ENCODE peak calls at places on chromosomes 5 and 9, in seven cellular contexts. U is activated CD4-positive, alpha-beta T cell treated with anti-CD3 and anti-CD28 coated beads, Interleukin-2, amount 10 ng/mL, durations not matched to agents 7 days and 5 days; V is endothelial cell; J is kidney tubule cell; O is naive thymus-derived CD8-positive, alpha-beta T cell; H is foreskin fibroblast; C is neuronal stem cell. B is an unnamed sample.

GRCh38 chr9:113599647-113600476 is 136.3 kb downstream of the RGS3 start:
- DNase-seq in J (peak; percentile 72), O (no peak), C (no peak), H (peak; percentile 96), V (no peak), U (no peak), B (no peak)

GRCh38 chr5:14250094-14250777 is 107.1 kb downstream of the TRIO start:
- DNase-seq in O (no peak), H (peak; percentile 87), V (no peak), J (peak; percentile 90), C (peak; percentile 46), U (no peak), B (peak; percentile 68)

GRCh38 chr5:60586307-60586901 is 113.6 kb downstream of the DEPDC1B start:
- DNase-seq in J (peak; percentile 18), U (no peak), H (peak; percentile 40), C (no peak), O (no peak), V (no peak), B (no peak)

GRCh38 chr5:57493034-57493433 is 10.4 kb upstream of the ACTBL2 start:
- DNase-seq in V (no peak), O (no peak), C (no peak), J (peak; percentile 83), H (no peak), U (no peak), B (no peak)

GRCh38 chr5:52915176-52915875 is 73.8 kb upstream of the ITGA2 start:
- DNase-seq in C (peak; percentile 65), J (peak; percentile 84), U (peak; percentile 64), O (peak; percentile 77), H (peak; percentile 85), V (peak; percentile 68), B (peak; percentile 48)

GRCh38 chr5:87195104-87195581 is 72.5 kb upstream of the RASA1 start:
- DNase-seq in J (peak; percentile 9), V (no peak), C (no peak), O (no peak), U (no peak), H (peak; percentile 82), B (no peak)

GRCh38 chr5:141567513-141568117 is 51.2 kb downstream of the DIAPH1 start:
- DNase-seq in O (peak; percentile 31), C (no peak), J (peak; percentile 26), V (no peak), H (peak; percentile 30), U (no peak), B (no peak)

GRCh38 chr5:179127136-179128040 is 67.2 kb downstream of the ZNF354C start:
- DNase-seq in C (no peak), J (no peak), V (no peak), U (no peak), H (no peak), O (no peak), B (no peak)

GRCh38 chr5:77145666-77146065 is 58.6 kb upstream of the ZBED3 start:
- DNase-seq in H (peak; percentile 77), C (no peak), O (no peak), U (no peak), V (no peak), J (peak; percentile 47), B (no peak)

GRCh38 chr9:98897745-98898144 is 46.0 kb upstream of the COL15A1 start:
- DNase-seq in O (no peak), H (peak; percentile 72), V (no peak), J (no peak), U (no peak), C (no peak), B (no peak)

GRCh38 chr5:131977212-131977604 is 31.7 kb upstream of the MEIKIN start:
- DNase-seq in H (no peak), U (no peak), O (no peak), C (no peak), V (no peak), J (peak; percentile 28), B (peak; percentile 14)

GRCh38 chr5:31990701-31991110 is 183.4 kb downstream of the GOLPH3 start:
- DNase-seq in J (peak; percentile 22), O (no peak), U (no peak), V (no peak), C (no peak), H (peak; percentile 59), B (no peak)

GRCh38 chr9:126615251-126615790 is 1.6 kb downstream of the LMX1B start:
- DNase-seq in H (no peak), J (peak; percentile 45), C (no peak), V (peak; percentile 51), O (peak; percentile 11), U (peak; percentile 59), B (peak; percentile 67)

GRCh38 chr5:41112486-41113455 is 41.6 kb upstream of the MROH2B start:
- DNase-seq in C (no peak), U (no peak), V (no peak), J (no peak), O (no peak), H (peak; percentile 6), B (no peak)

GRCh38 chr9:89458768-89459496 is 39.0 kb downstream of the SEMA4D start:
- DNase-seq in J (no peak), C (no peak), H (no peak), V (no peak), O (no peak), U (no peak), B (no peak)

GRCh38 chr5:94793113-94793815 is 174.8 kb downstream of the SLF1 start:
- DNase-seq in O (peak; percentile 64), H (peak; percentile 75), U (peak; percentile 59), J (peak; percentile 16), C (no peak), V (no peak), B (no peak)

GRCh38 chr5:133977161-133977787 is 8.8 kb upstream of the C5orf15 start:
- DNase-seq in J (no peak), O (no peak), U (no peak), H (no peak), C (no peak), V (no peak), B (no peak)

GRCh38 chr9:70044450-70045307 is 1.0 kb downstream of the MAMDC2 start:
- DNase-seq in C (peak; percentile 46), U (no peak), H (peak; percentile 76), J (peak; percentile 72), V (peak; percentile 7), O (no peak), B (peak; percentile 57)

GRCh38 chr9:109974918-109975276 is 194.9 kb downstream of the PALM2AKAP2 start:
- DNase-seq in C (no peak), H (no peak), U (no peak), V (no peak), O (no peak), J (no peak), B (peak; percentile 8)

GRCh38 chr5:91016954-91017690 is 366.0 kb downstream of the ARRDC3 start:
- DNase-seq in U (no peak), V (no peak), H (peak; percentile 55), J (no peak), C (no peak), O (no peak), B (no peak)

GRCh38 chr9:77161966-77162365 is 15.4 kb upstream of the VPS13A start:
- DNase-seq in J (no peak), H (no peak), C (no peak), U (no peak), O (no peak), V (no peak), B (no peak)

GRCh38 chr5:39411051-39411450 is 13.7 kb downstream of the DAB2 start:
- DNase-seq in O (no peak), U (no peak), H (peak; percentile 78), J (peak; percentile 43), V (no peak), C (no peak), B (no peak)

GRCh38 chr5:142463880-142464279 is 139.1 kb upstream of the SPRY4 start:
- DNase-seq in V (no peak), J (no peak), C (no peak), O (no peak), U (no peak), H (no peak), B (no peak)

GRCh38 chr9:35603506-35603985 is 1.5 kb upstream of the TESK1 start:
- DNase-seq in C (no peak), O (no peak), V (no peak), J (no peak), H (peak; percentile 92), U (peak; percentile 29), B (no peak)

GRCh38 chr9:112754578-112754977 is 4.0 kb downstream of the SNX30 start:
- DNase-seq in C (no peak), J (peak; percentile 35), O (peak; percentile 63), V (no peak), H (peak; percentile 75), U (peak; percentile 65), B (no peak)

GRCh38 chr9:95031711-95032461 is 285.6 kb downstream of the FANCC start:
- DNase-seq in C (no peak), H (no peak), O (no peak), U (no peak), V (no peak), J (no peak), B (no peak)

GRCh38 chr5:66454186-66455078 is 141.8 kb upstream of the MAST4 start:
- DNase-seq in J (peak; percentile 67), U (no peak), V (no peak), H (peak; percentile 1), C (no peak), O (no peak), B (no peak)

GRCh38 chr9:77673912-77674791 is 26.0 kb upstream of the GNA14 start:
- DNase-seq in J (no peak), H (peak; percentile 21), U (no peak), O (no peak), C (no peak), V (no peak), B (no peak)

GRCh38 chr5:99544326-99544725 is 615.5 kb upstream of the CHD1 start:
- DNase-seq in O (no peak), U (no peak), J (peak; percentile 21), V (no peak), H (no peak), C (no peak), B (no peak)

GRCh38 chr5:143174714-143175398 is 228.6 kb downstream of the NR3C1 start:
- DNase-seq in O (no peak), H (no peak), V (no peak), C (no peak), U (no peak), J (peak; percentile 87), B (no peak)

GRCh38 chr9:38027714-38028113 is 41.3 kb downstream of the SHB start:
- DNase-seq in U (no peak), V (no peak), O (no peak), H (no peak), J (no peak), C (no peak), B (no peak)

GRCh38 chr9:33163433-33164137 is 3.6 kb downstream of the B4GALT1 start:
- DNase-seq in J (no peak), O (no peak), V (no peak), C (no peak), H (no peak), U (no peak), B (no peak)

GRCh38 chr9:124213396-124213795 is 44.4 kb upstream of the NEK6 start:
- DNase-seq in H (peak; percentile 5), C (no peak), U (no peak), O (no peak), V (no peak), J (no peak), B (no peak)

GRCh38 chr5:171762016-171762415 is 23.6 kb upstream of the SMIM23 start:
- DNase-seq in U (no peak), C (no peak), V (no peak), O (no peak), J (no peak), H (peak; percentile 60), B (peak; percentile 20)

B was measured in ecto neural progenitor cell.